ENCODE peak calls at places on chromosome 9, in nine cellular contexts. U is A549, B is body of pancreas, Y is psoas muscle, N is kidney, P is BJ, C is lower leg skin, K is astrocyte of the spinal cord, A is transverse colon. M is an unnamed sample.

GRCh38 chr9:126722922-126723806 is 81.7 kb upstream of the ZBTB43 start:
- DNase-seq in U (no peak), B (peak), Y (peak), N (peak), P (no peak), C (no peak), K (no peak), A (peak), M (peak)

GRCh38 chr9:22208846-22209585 is 199.9 kb upstream of the CDKN2B start:
- DNase-seq in U (peak), B (no peak), Y (no peak), N (no peak), P (no peak), C (no peak), K (peak), A (no peak), M (peak)

GRCh38 chr9:132409828-132410528 is at the start of gene CFAP77:
- DNase-seq in U (peak), B (peak), Y (peak), N (peak), P (no peak), C (no peak), K (peak), A (peak), M (peak)

GRCh38 chr9:38081356-38082108 is 12.5 kb upstream of the SHB start:
- DNase-seq in U (no peak), B (no peak), Y (no peak), N (peak), P (no peak), C (no peak), K (peak), A (no peak), M (no peak)

GRCh38 chr9:104927216-104927911 is 591 bp downstream of the ABCA1 start:
- DNase-seq in U (peak), B (peak), Y (peak), N (peak), P (no peak), C (peak), K (peak), A (peak), M (peak)

GRCh38 chr9:88923653-88924284 is 67.5 kb upstream of the S1PR3 start:
- DNase-seq in U (no peak), B (peak), Y (no peak), N (no peak), P (no peak), C (no peak), K (no peak), A (no peak), M (no peak)

GRCh38 chr9:97966493-97966892 is 16.6 kb upstream of the ANP32B start:
- DNase-seq in U (no peak), B (no peak), Y (no peak), N (no peak), P (no peak), C (no peak), K (no peak), A (no peak), M (no peak)

GRCh38 chr9:33159058-33159759 is 7.9 kb downstream of the B4GALT1 start:
- DNase-seq in U (peak), B (peak), Y (peak), N (peak), P (no peak), C (peak), K (peak), A (peak), M (peak)

GRCh38 chr9:106092083-106092482 is 397.7 kb downstream of the TMEM38B start:
- DNase-seq in U (no peak), B (no peak), Y (no peak), N (no peak), P (no peak), C (no peak), K (no peak), A (no peak), M (no peak)

GRCh38 chr9:110446171-110446570 is 108.5 kb upstream of the TXNDC8 start:
- DNase-seq in U (no peak), B (no peak), Y (no peak), N (no peak), P (no peak), C (no peak), K (no peak), A (no peak), M (peak)

GRCh38 chr9:13917534-13917933 is 396.4 kb downstream of the NFIB start:
- DNase-seq in U (no peak), B (no peak), Y (no peak), N (no peak), P (no peak), C (no peak), K (no peak), A (no peak), M (no peak)

GRCh38 chr9:127336708-127337352 is 60.1 kb upstream of the SLC2A8 start:
- DNase-seq in U (peak), B (peak), Y (peak), N (peak), P (peak), C (peak), K (peak), A (peak), M (peak)

GRCh38 chr9:74803366-74804017 is 84.2 kb downstream of the TRPM6 start:
- DNase-seq in U (peak), B (no peak), Y (no peak), N (no peak), P (no peak), C (no peak), K (no peak), A (no peak), M (peak)

GRCh38 chr9:133980864-133981588 is 11.1 kb downstream of the VAV2 start:
- DNase-seq in U (no peak), B (no peak), Y (peak), N (peak), P (no peak), C (no peak), K (no peak), A (no peak), M (no peak)

GRCh38 chr9:126615251-126615790 is 1.6 kb downstream of the LMX1B start:
- DNase-seq in U (no peak), B (peak), Y (no peak), N (peak), P (no peak), C (no peak), K (no peak), A (peak), M (peak)

GRCh38 chr9:35398651-35399335 is 91.1 kb upstream of the RUSC2 start:
- DNase-seq in U (no peak), B (no peak), Y (no peak), N (no peak), P (no peak), C (no peak), K (no peak), A (no peak), M (no peak)

GRCh38 chr9:125428060-125428481 is 166.4 kb downstream of the GAPVD1 start:
- DNase-seq in U (peak), B (no peak), Y (peak), N (peak), P (no peak), C (no peak), K (no peak), A (no peak), M (peak)

GRCh38 chr9:981491-981898 is 5.0 kb downstream of the DMRT3 start:
- DNase-seq in U (no peak), B (no peak), Y (no peak), N (no peak), P (no peak), C (no peak), K (no peak), A (no peak), M (no peak)

GRCh38 chr9:99216073-99216472 is 5.7 kb downstream of the ALG2 start:
- DNase-seq in U (no peak), B (no peak), Y (no peak), N (no peak), P (no peak), C (no peak), K (no peak), A (no peak), M (no peak)

GRCh38 chr9:133683494-133684460 is 47.6 kb downstream of the DBH start:
- DNase-seq in U (no peak), B (peak), Y (peak), N (peak), P (no peak), C (no peak), K (no peak), A (no peak), M (peak)

GRCh38 chr9:113199683-113200329 is 21.3 kb downstream of the FKBP15 start:
- DNase-seq in U (no peak), B (no peak), Y (no peak), N (no peak), P (no peak), C (no peak), K (no peak), A (no peak), M (no peak)

GRCh38 chr9:114798793-114799427 is 6.9 kb downstream of the TNFSF15 start:
- DNase-seq in U (peak), B (no peak), Y (no peak), N (no peak), P (no peak), C (no peak), K (no peak), A (no peak), M (no peak)

GRCh38 chr9:127199001-127199791 is 65.4 kb upstream of the GARNL3 start:
- DNase-seq in U (peak), B (peak), Y (peak), N (peak), P (no peak), C (peak), K (peak), A (peak), M (peak)

GRCh38 chr9:118618091-118618490 is 751.1 kb downstream of the BRINP1 start:
- DNase-seq in U (peak), B (no peak), Y (no peak), N (no peak), P (no peak), C (no peak), K (no peak), A (no peak), M (peak)

GRCh38 chr9:133604214-133604613 is 5.0 kb downstream of the FAM163B start:
- DNase-seq in U (no peak), B (no peak), Y (no peak), N (peak), P (no peak), C (no peak), K (no peak), A (no peak), M (peak)

GRCh38 chr9:21696411-21696865 is 106.0 kb upstream of the MTAP start:
- DNase-seq in U (peak), B (no peak), Y (peak), N (peak), P (no peak), C (no peak), K (peak), A (no peak), M (peak)

GRCh38 chr9:122767821-122768220 is 20.9 kb upstream of the OR5C1 start:
- DNase-seq in U (no peak), B (no peak), Y (no peak), N (no peak), P (no peak), C (no peak), K (no peak), A (no peak), M (no peak)

DNA sequence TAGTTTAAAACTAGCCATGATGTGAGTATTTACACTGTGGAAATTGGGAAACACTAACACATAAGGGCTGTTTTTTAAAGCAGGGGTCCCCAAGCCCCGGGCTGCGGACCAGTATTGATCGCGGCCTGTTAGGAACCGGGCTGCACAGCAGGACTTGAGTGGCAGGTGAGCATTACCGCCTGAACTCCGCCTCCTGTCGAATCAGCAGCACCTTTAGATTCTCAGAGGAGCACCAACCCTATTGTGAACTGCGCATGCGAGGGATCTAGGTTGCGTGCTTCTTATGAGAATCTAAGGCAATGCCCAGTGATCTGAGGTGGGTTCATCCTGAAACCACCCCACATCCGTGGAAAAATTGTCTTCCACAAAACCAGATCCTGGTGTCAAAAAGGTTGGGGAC is 127.8 kb downstream of the PCSK5 start:
- DNase-seq in U (no peak), B (peak), Y (no peak), N (peak), P (no peak), C (no peak), K (no peak), A (peak), M (no peak)
- H3K4me3 ChIP-seq in U (no peak), B (no peak), Y (no peak), N (no peak), P (no peak), C (no peak), K (no peak), A (no peak), M (no peak)

GRCh38 chr9:4849364-4849763 is 56.6 kb downstream of the RCL1 start:
- DNase-seq in U (no peak), B (no peak), Y (no peak), N (no peak), P (no peak), C (no peak), K (no peak), A (no peak), M (no peak)
- TF ChIP-seq CTCF in U (peak), B (no peak), Y (peak), N (peak), P (no peak), C (no peak), K (no peak), A (peak), M (no peak)

GRCh38 chr9:121564861-121565260 is 65.2 kb upstream of the GGTA1 start:
- DNase-seq in U (no peak), B (no peak), Y (no peak), N (no peak), P (no peak), C (no peak), K (no peak), A (no peak), M (no peak)

GRCh38 chr9:121568541-121569265 is 69.1 kb upstream of the GGTA1 start:
- DNase-seq in U (no peak), B (peak), Y (peak), N (no peak), P (no peak), C (no peak), K (peak), A (peak), M (no peak)

GRCh38 chr9:121568101-121568460 is 68.4 kb upstream of the GGTA1 start:
- DNase-seq in U (no peak), B (peak), Y (no peak), N (no peak), P (no peak), C (no peak), K (peak), A (no peak), M (no peak)

GRCh38 chr9:121567142-121568100 is 67.8 kb upstream of the GGTA1 start:
- DNase-seq in U (no peak), B (no peak), Y (peak), N (no peak), P (no peak), C (no peak), K (peak), A (no peak), M (peak)

GRCh38 chr9:121566401-121567141 is 66.9 kb upstream of the GGTA1 start:
- DNase-seq in U (no peak), B (peak), Y (peak), N (no peak), P (no peak), C (no peak), K (peak), A (peak), M (peak)
- H3K4me3 ChIP-seq in U (no peak), B (no peak), Y (peak), N (peak), P (no peak), C (no peak), K (peak), A (peak), M (no peak)

GRCh38 chr9:137305060-137305787 is 3.2 kb upstream of the NRARP start:
- DNase-seq in U (peak), B (peak), Y (peak), N (peak), P (no peak), C (no peak), K (peak), A (peak), M (peak)
- TF ChIP-seq CTCF in U (no peak), B (no peak), Y (no peak), N (no peak), P (peak), C (no peak), K (peak), A (no peak), M (peak)

GRCh38 chr9:131410051-131410491 is 16.2 kb downstream of the PRRC2B start:
- DNase-seq in U (no peak), B (no peak), Y (no peak), N (no peak), P (no peak), C (no peak), K (peak), A (no peak), M (peak)

GRCh38 chr9:131405858-131406566 is 12.1 kb downstream of the PRRC2B start:
- DNase-seq in U (no peak), B (no peak), Y (no peak), N (no peak), P (no peak), C (no peak), K (no peak), A (no peak), M (no peak)

GRCh38 chr9:131406567-131407436 is 12.9 kb downstream of the PRRC2B start:
- DNase-seq in U (no peak), B (no peak), Y (no peak), N (no peak), P (no peak), C (no peak), K (peak), A (no peak), M (no peak)

GRCh38 chr9:131409458-131409992 is 15.6 kb downstream of the PRRC2B start:
- DNase-seq in U (no peak), B (no peak), Y (no peak), N (no peak), P (no peak), C (no peak), K (no peak), A (no peak), M (no peak)

GRCh38 chr9:131407717-131408195 is 13.9 kb downstream of the PRRC2B start:
- DNase-seq in U (peak), B (peak), Y (no peak), N (no peak), P (no peak), C (no peak), K (peak), A (peak), M (peak)
- H3K4me3 ChIP-seq in U (no peak), B (no peak), Y (peak), N (peak), P (no peak), C (no peak), K (no peak), A (no peak), M (peak)

DNA sequence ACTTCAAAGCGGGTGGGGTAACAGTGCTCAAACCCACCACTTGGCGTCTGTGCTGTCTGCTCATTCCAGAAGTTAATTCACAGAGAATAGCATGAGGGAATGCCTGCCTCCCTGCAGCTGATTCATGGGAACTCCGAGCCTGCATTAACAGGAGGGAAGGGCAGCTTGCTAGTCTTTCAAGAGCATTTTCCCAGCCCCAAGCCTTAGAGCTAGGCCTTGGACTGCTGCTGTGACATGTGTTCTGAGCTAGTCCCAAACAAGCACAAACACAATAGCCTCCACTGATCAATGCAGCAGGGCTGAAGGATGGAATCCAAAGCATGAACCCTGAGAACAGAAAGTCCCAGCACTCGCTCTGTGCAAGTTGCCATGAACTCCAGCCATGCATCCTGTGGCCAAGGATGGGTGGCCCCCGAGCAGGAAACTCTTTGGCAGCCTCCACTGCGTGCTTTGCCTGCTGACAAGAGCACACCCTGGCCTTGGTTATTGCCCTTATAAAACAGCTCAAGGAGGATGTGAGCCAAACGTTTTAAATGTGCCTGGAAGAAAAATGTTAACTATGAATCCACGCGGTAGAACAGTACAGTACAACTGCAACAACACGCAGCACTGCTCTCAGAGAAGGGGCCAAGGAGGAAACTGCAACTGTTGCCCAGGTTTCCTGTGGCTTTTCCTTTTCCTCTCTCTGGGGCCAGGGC is 653.1 kb upstream of the KLF4 start:
- DNase-seq in U (no peak), B (peak), Y (peak), N (peak), P (peak), C (peak), K (peak), A (peak), M (peak)
- TF ChIP-seq CTCF in U (no peak), B (peak), Y (no peak), N (no peak), P (peak), C (no peak), K (peak), A (peak), M (peak)

DNA sequence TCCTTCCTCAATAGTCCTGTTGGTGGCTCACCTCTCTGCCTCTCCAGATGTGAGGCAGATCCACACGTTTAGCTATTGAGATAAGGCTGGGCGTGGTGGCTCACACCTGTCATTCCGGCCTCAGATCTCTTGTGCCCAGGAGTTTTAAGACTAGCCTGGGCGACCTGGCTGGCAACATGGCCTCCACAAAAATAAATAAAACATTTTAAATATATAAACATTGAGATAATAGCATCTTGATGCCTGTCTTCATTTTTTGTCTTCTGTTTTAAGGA is 1.4 kb upstream of the TMEM250 start:
- DNase-seq in U (no peak), B (no peak), Y (no peak), N (no peak), P (no peak), C (no peak), K (no peak), A (peak), M (no peak)
- H3K4me3 ChIP-seq in U (no peak), B (no peak), Y (peak), N (no peak), P (peak), C (no peak), K (no peak), A (no peak), M (no peak)